ENCODE peak calls at places on chromosomes 12 and 14, in four cellular contexts. One of them, this sample, is unnamed.
A peak's percentile ranks its signal among the peaks of the same experiment; 100 is the strongest.

GRCh38 chr12:62957233-62957953 is 22.4 kb upstream of the PPM1H start:
- DNase-seq in CMK: no peak
- DNase-seq in endothelial cell: no peak
- DNase-seq in heart right ventricle: no peak
- DNase-seq in this sample: no peak

GRCh38 chr12:75130811-75131210 is 78.8 kb downstream of the KCNC2 start:
- DNase-seq in CMK: no peak
- DNase-seq in endothelial cell: no peak
- DNase-seq in heart right ventricle: no peak
- DNase-seq in this sample: no peak

GRCh38 chr14:68757618-68758081 is 35.2 kb downstream of the ZFP36L1 start:
- DNase-seq in CMK: peak; percentile 58
- DNase-seq in endothelial cell: no peak
- DNase-seq in heart right ventricle: peak; percentile 26
- DNase-seq in this sample: peak; percentile 40

GRCh38 chr12:125005652-125006051 is 12.2 kb downstream of the BRI3BP start:
- DNase-seq in CMK: no peak
- DNase-seq in endothelial cell: no peak
- DNase-seq in heart right ventricle: no peak
- DNase-seq in this sample: no peak

GRCh38 chr12:93624595-93625294 is 52.3 kb downstream of the SOCS2 start:
- DNase-seq in CMK: no peak
- DNase-seq in endothelial cell: no peak
- DNase-seq in heart right ventricle: no peak
- DNase-seq in this sample: no peak

GRCh38 chr12:125983094-125983783 is 918.0 kb downstream of the AACS start:
- DNase-seq in CMK: no peak
- DNase-seq in endothelial cell: no peak
- DNase-seq in heart right ventricle: peak; percentile 11
- DNase-seq in this sample: no peak

GRCh38 chr12:79895041-79895440 is 39.9 kb downstream of the PPP1R12A start:
- DNase-seq in CMK: no peak
- DNase-seq in endothelial cell: no peak
- DNase-seq in heart right ventricle: no peak
- DNase-seq in this sample: no peak

GRCh38 chr14:61744239-61744638 is 18.0 kb upstream of the SNAPC1 start:
- DNase-seq in CMK: no peak
- DNase-seq in endothelial cell: no peak
- DNase-seq in heart right ventricle: no peak
- DNase-seq in this sample: no peak

GRCh38 chr12:25151476-25151875 is 43.5 kb downstream of the DNAI7 start:
- DNase-seq in CMK: no peak
- DNase-seq in endothelial cell: peak; percentile 7
- DNase-seq in heart right ventricle: no peak
- DNase-seq in this sample: no peak

GRCh38 chr14:99918781-99919180 is 125.6 kb downstream of the EML1 start:
- DNase-seq in CMK: no peak
- DNase-seq in endothelial cell: no peak
- DNase-seq in heart right ventricle: no peak
- DNase-seq in this sample: no peak

GRCh38 chr14:91796622-91797347 is 64.9 kb upstream of the CATSPERB start:
- DNase-seq in CMK: no peak
- DNase-seq in endothelial cell: no peak
- DNase-seq in heart right ventricle: no peak
- DNase-seq in this sample: no peak

GRCh38 chr14:104078031-104078455 is 7.5 kb upstream of the ASPG start:
- DNase-seq in CMK: peak; percentile 76
- DNase-seq in endothelial cell: peak; percentile 90
- DNase-seq in heart right ventricle: peak; percentile 83
- DNase-seq in this sample: peak; percentile 34

GRCh38 chr12:6831021-6831420 is 2.8 kb downstream of the P3H3 start:
- DNase-seq in CMK: no peak
- DNase-seq in endothelial cell: no peak
- DNase-seq in heart right ventricle: no peak
- DNase-seq in this sample: no peak

GRCh38 chr14:25943329-25943728 is 654.5 kb downstream of the NOVA1 start:
- DNase-seq in CMK: no peak
- DNase-seq in endothelial cell: no peak
- DNase-seq in heart right ventricle: no peak
- DNase-seq in this sample: no peak

GRCh38 chr12:111129149-111129548 is 208.8 kb upstream of the MYL2 start:
- DNase-seq in CMK: no peak
- DNase-seq in endothelial cell: no peak
- DNase-seq in heart right ventricle: no peak
- DNase-seq in this sample: no peak

GRCh38 chr12:102539651-102540553 is 59.5 kb upstream of the IGF1 start:
- DNase-seq in CMK: no peak
- DNase-seq in endothelial cell: no peak
- DNase-seq in heart right ventricle: no peak
- DNase-seq in this sample: no peak

GRCh38 chr12:58309806-58310205 is 368.4 kb downstream of the ATP23 start:
- DNase-seq in CMK: no peak
- DNase-seq in endothelial cell: no peak
- DNase-seq in heart right ventricle: no peak
- DNase-seq in this sample: no peak

GRCh38 chr14:72962829-72963312 is 36.6 kb downstream of the DCAF4 start:
- DNase-seq in CMK: no peak
- DNase-seq in endothelial cell: no peak
- DNase-seq in heart right ventricle: no peak
- DNase-seq in this sample: no peak

GRCh38 chr14:92704036-92704804 is 44.2 kb downstream of the LGMN start:
- DNase-seq in CMK: no peak
- DNase-seq in endothelial cell: no peak
- DNase-seq in heart right ventricle: no peak
- DNase-seq in this sample: peak; percentile 18

GRCh38 chr12:124392991-124393790 is 98.3 kb downstream of the RFLNA start:
- DNase-seq in CMK: no peak
- DNase-seq in endothelial cell: no peak
- DNase-seq in heart right ventricle: peak; percentile 96
- DNase-seq in this sample: no peak

GRCh38 chr14:34699873-34700621 is 14.3 kb downstream of the CFL2 start:
- DNase-seq in CMK: no peak
- DNase-seq in endothelial cell: no peak
- DNase-seq in heart right ventricle: no peak
- DNase-seq in this sample: no peak

GRCh38 chr14:94051115-94051514 is 25.0 kb downstream of the OTUB2 start:
- DNase-seq in CMK: no peak
- DNase-seq in endothelial cell: peak; percentile 30
- DNase-seq in heart right ventricle: no peak
- DNase-seq in this sample: no peak

GRCh38 chr12:80954857-80955520 is 17.3 kb upstream of the LIN7A start:
- DNase-seq in CMK: no peak
- DNase-seq in endothelial cell: no peak
- DNase-seq in heart right ventricle: no peak
- DNase-seq in this sample: no peak

GRCh38 chr14:89750206-89750867 is 204.2 kb downstream of the EFCAB11 start:
- DNase-seq in CMK: no peak
- DNase-seq in endothelial cell: no peak
- DNase-seq in heart right ventricle: no peak
- DNase-seq in this sample: no peak

GRCh38 chr12:78540621-78541336 is 323.8 kb upstream of the SYT1 start:
- DNase-seq in CMK: no peak
- DNase-seq in endothelial cell: no peak
- DNase-seq in heart right ventricle: no peak
- DNase-seq in this sample: no peak